ENCODE peak calls at places on chromosomes 2 and 18, in ten cellular contexts. R, W, F, L, H, A, D, X, G and O are unnamed samples.

GRCh38 chr2:212282596-212283330 is 255.8 kb downstream of the ERBB4 start:
- DNase-seq in R (no peak), W (no peak), F (no peak), L (no peak), H (no peak), A (no peak), D (no peak), X (no peak), G (peak; percentile 37), O (no peak)

GRCh38 chr2:9703085-9703641 is 72.4 kb upstream of the YWHAQ start:
- DNase-seq in R (peak; percentile 99), W (no peak), F (no peak), L (no peak), H (peak; percentile 78), A (peak; percentile 82), D (peak; percentile 39), X (peak; percentile 91), G (peak; percentile 93), O (peak; percentile 47)

GRCh38 chr2:215435809-215436704 is at the start of gene FN1:
- DNase-seq in R (peak; percentile 49), W (peak; percentile 84), F (peak; percentile 87), L (peak; percentile 10), H (peak; percentile 20), A (peak; percentile 94), D (peak; percentile 91), X (peak; percentile 84), G (peak; percentile 18), O (peak; percentile 82)

GRCh38 chr2:85287721-85288120 is 40.1 kb downstream of the TGOLN2 start:
- DNase-seq in R (no peak), W (no peak), F (no peak), L (no peak), H (no peak), A (no peak), D (no peak), X (no peak), G (no peak), O (no peak)

GRCh38 chr2:33068261-33068660 is 121.5 kb downstream of the LTBP1 start:
- DNase-seq in R (no peak), W (no peak), F (no peak), L (no peak), H (no peak), A (no peak), D (no peak), X (no peak), G (peak; percentile 18), O (no peak)

GRCh38 chr2:222771832-222772231 is 89.0 kb upstream of the ACSL3 start:
- DNase-seq in R (no peak), W (no peak), F (no peak), L (no peak), H (no peak), A (no peak), D (no peak), X (no peak), G (no peak), O (no peak)

GRCh38 chr18:31679806-31680793 is 4.3 kb downstream of the B4GALT6 start:
- DNase-seq in R (no peak), W (no peak), F (no peak), L (no peak), H (no peak), A (no peak), D (no peak), X (no peak), G (no peak), O (no peak)

GRCh38 chr2:161415467-161416293 is 417 bp upstream of the TBR1 start:
- DNase-seq in R (no peak), W (no peak), F (no peak), L (no peak), H (no peak), A (no peak), D (peak; percentile 10), X (no peak), G (no peak), O (no peak)